ENCODE peak calls at places on chromosome 18, in five cellular contexts. E is A549, X is H1, W is GM12878, G is HepG2. K is an unnamed sample.

GRCh38 chr18:46169464-46169941 is 65.3 kb downstream of the HAUS1 start:
- DNase-seq in W (no peak), X (no peak), E (no peak), G (peak), K (no peak)

GRCh38 chr18:6755107-6755506 is 25.6 kb downstream of the ARHGAP28 start:
- DNase-seq in X (no peak), E (no peak), W (no peak), G (no peak), K (no peak)

GRCh38 chr18:565562-566061 is 14.6 kb upstream of the CETN1 start:
- DNase-seq in W (no peak), E (no peak), G (no peak), X (no peak), K (no peak)

GRCh38 chr18:51028201-51028805 is 1.7 kb upstream of the SMAD4 start:
- DNase-seq in W (no peak), X (no peak), E (no peak), G (peak), K (no peak)

GRCh38 chr18:51149605-51150429 is 47.7 kb downstream of the MEX3C start:
- DNase-seq in W (no peak), X (no peak), G (no peak), E (no peak), K (no peak)

GRCh38 chr18:53660306-53660705 is 564.2 kb downstream of the MBD2 start:
- DNase-seq in E (no peak), G (no peak), W (no peak), X (no peak), K (no peak)

GRCh38 chr18:36288689-36289088 is 8.8 kb upstream of the FHOD3 start:
- DNase-seq in E (no peak), W (no peak), X (no peak), G (no peak), K (no peak)

GRCh38 chr18:6352275-6352674 is 62.4 kb downstream of the L3MBTL4 start:
- DNase-seq in G (no peak), W (no peak), X (no peak), E (no peak), K (no peak)

GRCh38 chr18:59767732-59768131 is 70.5 kb upstream of the CCBE1 start:
- DNase-seq in G (no peak), X (no peak), W (no peak), E (no peak), K (no peak)

GRCh38 chr18:79378416-79379250 is 17.1 kb upstream of the NFATC1 start:
- DNase-seq in E (peak), G (no peak), W (peak), X (peak), K (peak)

GRCh38 chr18:55000529-55000928 is 41.3 kb upstream of the CCDC68 start:
- DNase-seq in X (no peak), E (no peak), G (no peak), W (no peak), K (no peak)

GRCh38 chr18:55001625-55002024 is 42.4 kb upstream of the CCDC68 start:
- DNase-seq in G (no peak), X (no peak), W (no peak), E (no peak), K (no peak)

GRCh38 chr18:55003695-55004094 is 44.4 kb upstream of the CCDC68 start:
- DNase-seq in G (no peak), W (no peak), X (no peak), E (no peak), K (no peak)

GRCh38 chr18:54999016-54999415 is 39.8 kb upstream of the CCDC68 start:
- DNase-seq in W (no peak), X (no peak), E (no peak), G (no peak), K (no peak)

DNA sequence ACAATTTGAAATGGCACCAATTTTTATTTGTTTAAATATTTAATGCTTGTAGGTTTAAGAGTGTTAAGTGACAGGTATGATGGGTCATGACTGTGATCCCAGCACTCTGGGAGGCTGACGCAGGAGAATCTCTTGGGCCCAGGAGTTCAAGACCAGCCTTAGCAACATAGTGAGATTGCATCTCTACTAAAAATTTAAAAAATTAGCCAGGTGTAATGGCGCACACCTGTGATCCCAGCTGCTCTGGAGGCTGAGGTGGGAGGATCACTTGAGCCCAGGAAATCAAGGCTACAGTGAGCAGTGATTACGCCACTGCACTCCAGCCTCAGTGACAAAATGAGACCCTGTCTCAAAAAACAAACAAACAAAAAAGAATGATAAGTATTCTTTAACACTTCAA is 43.0 kb upstream of the CCDC68 start:
- DNase-seq in G (no peak), E (no peak), W (no peak), X (no peak), K (no peak)
- TF ChIP-seq HDAC2 in G (no peak), E (no peak), W (no peak), X (no peak), K (no peak)

GRCh38 chr18:75005622-75006021 is 203.3 kb downstream of the PTGR3 start:
- DNase-seq in X (no peak), G (no peak), W (no peak), E (no peak), K (no peak)
- TF ChIP-seq HDAC2 in X (no peak), G (no peak), W (no peak), E (no peak), K (no peak)

GRCh38 chr18:77063256-77063655 is 69.3 kb downstream of the MBP start:
- DNase-seq in X (no peak), W (peak), E (no peak), G (no peak), K (no peak)
- TF ChIP-seq HDAC2 in X (no peak), W (no peak), E (no peak), G (no peak), K (no peak)

GRCh38 chr18:3081558-3081957 is 68.6 kb upstream of the LPIN2 start:
- DNase-seq in G (no peak), X (no peak), E (no peak), W (no peak), K (no peak)
- TF ChIP-seq HDAC2 in G (no peak), X (no peak), E (no peak), W (no peak), K (no peak)

DNA sequence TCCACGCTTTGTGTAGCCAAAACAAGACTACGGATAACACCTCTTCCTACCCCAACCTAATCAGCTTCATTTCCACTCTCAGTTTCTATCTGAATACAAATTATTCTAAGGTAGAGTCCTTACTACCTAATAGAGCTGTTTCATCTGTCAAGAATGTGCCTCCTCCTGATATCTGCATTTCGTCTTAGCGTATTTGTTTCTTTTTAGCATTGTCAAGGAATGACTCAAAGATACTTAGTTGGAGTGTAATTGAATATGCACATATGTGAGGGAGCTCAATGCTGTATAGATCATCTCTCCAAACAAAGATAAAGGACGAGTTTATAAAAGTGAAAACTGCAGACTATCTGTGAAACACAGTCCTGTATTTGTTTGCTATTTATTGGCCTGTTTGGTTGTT is 2059.3 kb upstream of the CELF4 start:
- DNase-seq in X (no peak), G (no peak), W (no peak), E (no peak), K (no peak)
- TF ChIP-seq HDAC2 in X (no peak), G (no peak), W (no peak), E (no peak), K (no peak)

K was measured in K562.